ENCODE peak calls at places on chromosomes 4 and X, in eight cellular contexts. D, P, S, Q, C, W, F and O are unnamed samples.

GRCh38 chrX:17553451-17553850 is 178.5 kb downstream of the NHS start:
- DNase-seq in D (peak), P (no peak), S (no peak), Q (no peak), C (no peak), W (no peak), F (no peak), O (no peak)

GRCh38 chrX:28920554-28920953 is 333.3 kb downstream of the IL1RAPL1 start:
- DNase-seq in D (peak), P (peak), S (no peak), Q (peak), C (no peak), W (no peak), F (no peak), O (no peak)

GRCh38 chrX:37905436-37906147 is 58.2 kb upstream of the DYNLT3 start:
- DNase-seq in D (peak), P (peak), S (no peak), Q (peak), C (peak), W (peak), F (no peak), O (no peak)

GRCh38 chr4:123896446-123897071 is 500.0 kb downstream of the SPRY1 start:
- DNase-seq in D (peak), P (no peak), S (no peak), Q (no peak), C (no peak), W (no peak), F (no peak), O (no peak)

GRCh38 chr4:7647932-7648812 is 213.4 kb upstream of the PSAPL1 start:
- DNase-seq in D (peak), P (no peak), S (peak), Q (peak), C (no peak), W (peak), F (no peak), O (no peak)

GRCh38 chrX:66076801-66077200 is 36.9 kb upstream of the VSIG4 start:
- DNase-seq in D (no peak), P (no peak), S (no peak), Q (no peak), C (no peak), W (no peak), F (no peak), O (no peak)

GRCh38 chr4:120718979-120719566 is 203.5 kb downstream of the PRDM5 start:
- DNase-seq in D (peak), P (peak), S (no peak), Q (peak), C (peak), W (no peak), F (no peak), O (no peak)

GRCh38 chr4:54230479-54231418 is 1.7 kb downstream of the PDGFRA start:
- DNase-seq in D (peak), P (peak), S (peak), Q (peak), C (peak), W (peak), F (no peak), O (peak)

GRCh38 chrX:44873415-44874270 is 655 bp downstream of the KDM6A start:
- DNase-seq in D (peak), P (peak), S (peak), Q (peak), C (peak), W (peak), F (no peak), O (peak)

GRCh38 chr4:168840988-168841681 is 168.9 kb downstream of the CBR4 start:
- DNase-seq in D (no peak), P (peak), S (no peak), Q (no peak), C (no peak), W (no peak), F (no peak), O (no peak)

GRCh38 chrX:152428089-152428488 is 23.0 kb downstream of the GABRA3 start:
- DNase-seq in D (no peak), P (no peak), S (peak), Q (no peak), C (no peak), W (no peak), F (no peak), O (no peak)

GRCh38 chr4:94559351-94559806 is 107.6 kb downstream of the PDLIM5 start:
- DNase-seq in D (peak), P (no peak), S (no peak), Q (no peak), C (no peak), W (no peak), F (no peak), O (no peak)

GRCh38 chr4:143184503-143185252 is at the start of gene USP38:
- DNase-seq in D (peak), P (peak), S (peak), Q (peak), C (peak), W (peak), F (peak), O (peak)

GRCh38 chr4:2061208-2062131 is 2.3 kb downstream of the NAT8L start:
- DNase-seq in D (no peak), P (no peak), S (peak), Q (no peak), C (no peak), W (peak), F (no peak), O (no peak)

DNA sequence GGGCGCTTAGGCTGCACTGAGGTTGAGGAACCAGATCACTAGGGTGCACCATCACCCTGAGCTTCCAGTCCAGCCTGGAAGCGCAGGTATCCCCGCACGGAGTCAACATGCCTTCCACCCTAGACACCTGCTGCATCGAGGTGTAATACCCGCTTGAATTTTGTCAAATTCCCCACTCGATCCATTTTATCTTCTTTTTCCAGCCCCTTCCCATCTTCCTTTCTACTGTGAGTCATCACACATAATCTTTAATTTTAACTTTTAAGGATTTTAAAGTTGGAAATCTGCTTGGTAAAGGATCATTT is 824 bp downstream of the PLK4 start:
- DNase-seq in D (no peak), P (no peak), S (no peak), Q (no peak), C (no peak), W (no peak), F (no peak), O (no peak)
- TF ChIP-seq CTCF in D (no peak), P (no peak), S (no peak), Q (no peak), C (no peak), W (no peak), F (no peak), O (no peak)

DNA sequence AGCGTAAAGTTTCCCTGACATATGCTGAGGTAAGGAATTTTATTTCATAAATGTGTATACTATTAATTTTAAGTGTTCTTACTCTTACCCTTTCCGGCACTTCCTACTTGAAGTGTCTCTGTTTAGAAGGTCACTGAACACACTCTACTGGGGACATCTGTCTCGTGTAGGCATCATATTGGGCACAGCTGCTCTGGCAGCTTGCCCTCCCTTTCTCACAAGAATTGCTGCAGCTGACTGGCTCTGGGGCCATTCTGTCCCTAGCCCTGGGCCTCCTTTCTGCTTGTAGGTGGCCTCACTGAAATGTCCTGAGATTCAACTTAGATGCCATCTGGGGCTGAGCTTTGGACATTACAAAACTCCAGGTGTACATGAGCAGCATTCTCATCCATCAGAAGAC is 49.5 kb downstream of the SMAD1 start:
- DNase-seq in D (no peak), P (no peak), S (peak), Q (no peak), C (no peak), W (no peak), F (no peak), O (no peak)
- H3K4me3 ChIP-seq in D (no peak), P (no peak), S (no peak), Q (no peak), C (no peak), W (no peak), F (no peak), O (no peak)

GRCh38 chr4:73948990-73949706 is 32.7 kb downstream of the PF4 start:
- DNase-seq in D (no peak), P (no peak), S (no peak), Q (no peak), C (no peak), W (no peak), F (no peak), O (no peak)
- H3K27ac ChIP-seq in D (no peak), P (no peak), S (no peak), Q (no peak), C (no peak), W (no peak), F (no peak), O (no peak)

GRCh38 chrX:101357166-101357795 is 8.7 kb upstream of the TIMM8A start:
- DNase-seq in D (peak), P (no peak), S (no peak), Q (no peak), C (peak), W (no peak), F (no peak), O (no peak)
- TF ChIP-seq CTCF in D (peak), P (peak), S (peak), Q (no peak), C (peak), W (no peak), F (no peak), O (no peak)

GRCh38 chrX:49042581-49043219 is 457 bp downstream of the TFE3 start:
- DNase-seq in D (no peak), P (no peak), S (no peak), Q (no peak), C (no peak), W (no peak), F (no peak), O (no peak)

GRCh38 chrX:49040376-49040955 is 2.7 kb downstream of the TFE3 start:
- DNase-seq in D (peak), P (no peak), S (no peak), Q (no peak), C (no peak), W (no peak), F (no peak), O (no peak)

GRCh38 chrX:49043220-49043986 is at the start of gene TFE3:
- DNase-seq in D (peak), P (peak), S (peak), Q (peak), C (peak), W (peak), F (no peak), O (peak)

GRCh38 chrX:49041683-49042529 is 1.3 kb downstream of the TFE3 start:
- DNase-seq in D (peak), P (no peak), S (no peak), Q (peak), C (no peak), W (no peak), F (no peak), O (no peak)

DNA sequence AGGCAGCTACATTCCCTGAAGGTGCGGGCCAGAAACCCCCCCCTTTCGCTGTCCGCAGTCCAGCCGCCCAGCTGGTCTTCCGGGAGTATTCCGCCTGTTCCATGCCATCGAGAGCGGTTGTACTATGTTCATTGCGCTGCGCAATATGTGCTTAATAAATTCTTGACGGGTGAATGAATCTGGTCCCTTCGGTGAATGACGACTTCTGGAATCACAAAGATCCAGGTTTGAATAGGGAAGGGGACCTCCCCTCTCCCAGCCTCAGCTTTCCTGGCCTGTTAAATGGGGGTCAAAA is 777 bp upstream of the TFE3 start:
- DNase-seq in D (no peak), P (no peak), S (no peak), Q (no peak), C (no peak), W (no peak), F (no peak), O (no peak)
- H3K4me3 ChIP-seq in D (peak), P (no peak), S (peak), Q (no peak), C (peak), W (no peak), F (no peak), O (peak)

GRCh38 chr4:37627263-37627662 is 58.9 kb downstream of the RELL1 start:
- DNase-seq in D (no peak), P (no peak), S (no peak), Q (no peak), C (no peak), W (no peak), F (no peak), O (no peak)
- H3K27ac ChIP-seq in D (no peak), P (no peak), S (no peak), Q (no peak), C (no peak), W (no peak), F (no peak), O (no peak)

DNA sequence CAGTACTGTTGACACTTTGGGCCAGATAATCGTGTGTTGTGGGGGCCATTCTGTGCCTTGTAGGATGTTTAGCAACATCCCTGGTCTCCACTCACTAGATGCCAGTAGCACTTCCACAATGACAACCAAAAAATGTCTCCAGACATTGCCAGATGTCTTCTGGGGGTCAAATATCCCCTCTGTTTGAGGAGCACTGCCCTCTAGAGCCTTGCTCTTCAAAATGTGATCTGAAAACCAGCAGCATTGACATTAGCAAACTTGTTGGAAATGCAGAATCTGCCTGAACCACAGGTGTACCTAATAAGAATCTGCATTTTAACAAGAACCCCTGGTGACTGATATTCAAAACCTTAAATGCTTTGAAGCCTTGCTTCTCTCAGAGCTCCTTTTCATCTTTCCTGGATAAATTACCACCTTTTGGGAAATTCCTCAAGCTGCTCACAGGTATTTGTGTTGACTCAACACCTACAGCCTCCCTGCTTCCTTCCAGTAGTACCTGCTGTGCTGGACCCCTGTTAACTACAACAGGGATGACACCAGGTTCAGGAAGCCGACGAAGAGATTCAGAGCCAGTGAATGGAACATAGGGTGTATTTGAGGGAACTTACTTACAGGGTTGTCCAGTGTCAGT is 459.0 kb upstream of the NR3C2 start:
- DNase-seq in D (no peak), P (no peak), S (no peak), Q (no peak), C (no peak), W (no peak), F (no peak), O (no peak)
- TF ChIP-seq CTCF in D (no peak), P (no peak), S (no peak), Q (no peak), C (peak), W (no peak), F (no peak), O (no peak)

GRCh38 chr4:13542577-13543042 is 1.7 kb downstream of the NKX3-2 start:
- DNase-seq in D (no peak), P (no peak), S (no peak), Q (no peak), C (no peak), W (no peak), F (no peak), O (no peak)

GRCh38 chr4:13545394-13545808 is 1.1 kb upstream of the NKX3-2 start:
- DNase-seq in D (no peak), P (no peak), S (no peak), Q (no peak), C (no peak), W (no peak), F (no peak), O (no peak)

GRCh38 chr4:13544556-13545393 is 467 bp upstream of the NKX3-2 start:
- DNase-seq in D (peak), P (peak), S (no peak), Q (peak), C (peak), W (peak), F (no peak), O (no peak)

GRCh38 chr4:13543091-13543581 is 1.2 kb downstream of the NKX3-2 start:
- DNase-seq in D (no peak), P (no peak), S (no peak), Q (no peak), C (no peak), W (no peak), F (no peak), O (no peak)

DNA sequence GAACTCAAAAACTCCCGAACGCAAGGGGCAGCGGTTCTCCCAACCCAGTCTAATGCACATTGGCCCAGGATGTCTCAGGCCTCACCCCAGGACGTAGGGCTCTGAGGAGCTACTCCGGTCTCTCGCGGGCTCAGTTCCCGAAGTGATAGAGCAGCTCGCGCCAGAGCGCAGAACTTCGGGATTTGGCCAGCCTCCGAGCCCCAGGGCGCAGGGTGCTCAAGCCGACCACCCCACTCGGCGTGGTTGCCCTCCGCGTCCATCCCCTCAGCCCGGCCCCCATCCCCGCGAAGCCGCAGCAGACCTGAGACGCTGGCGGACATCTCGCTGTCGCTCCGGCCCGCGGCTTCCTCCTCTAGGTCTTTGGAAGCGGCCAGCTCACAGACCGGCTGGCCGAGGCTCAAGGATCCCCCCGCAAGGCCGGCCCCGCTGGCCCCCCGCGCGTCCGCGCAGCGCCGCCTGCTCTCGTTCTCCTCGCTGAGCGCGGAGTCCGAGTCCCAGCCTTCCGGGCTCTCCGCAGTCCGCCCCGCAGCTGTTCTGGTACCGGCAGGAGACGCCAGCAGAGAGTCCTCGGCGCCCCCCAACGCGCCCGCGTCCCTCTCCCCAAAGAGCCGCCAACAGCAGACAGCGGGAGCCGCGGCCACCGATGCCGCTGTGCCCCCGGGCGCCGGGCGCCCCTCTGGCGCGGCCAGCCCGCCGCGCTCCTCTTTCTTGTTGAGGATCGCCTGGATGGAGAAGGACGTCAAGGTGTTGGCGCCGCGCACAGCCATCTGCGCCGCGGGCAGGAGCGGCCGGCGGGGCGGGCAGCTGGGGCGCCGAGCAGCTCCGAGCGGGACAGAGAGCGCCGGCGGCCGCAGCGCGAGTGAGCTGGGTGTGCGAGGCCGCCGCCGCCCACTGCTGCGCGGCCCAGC is at the start of gene NKX3-2:
- DNase-seq in D (no peak), P (peak), S (no peak), Q (peak), C (peak), W (peak), F (no peak), O (no peak)
- H3K4me3 ChIP-seq in D (peak), P (peak), S (peak), Q (peak), C (peak), W (peak), F (peak), O (peak)

DNA sequence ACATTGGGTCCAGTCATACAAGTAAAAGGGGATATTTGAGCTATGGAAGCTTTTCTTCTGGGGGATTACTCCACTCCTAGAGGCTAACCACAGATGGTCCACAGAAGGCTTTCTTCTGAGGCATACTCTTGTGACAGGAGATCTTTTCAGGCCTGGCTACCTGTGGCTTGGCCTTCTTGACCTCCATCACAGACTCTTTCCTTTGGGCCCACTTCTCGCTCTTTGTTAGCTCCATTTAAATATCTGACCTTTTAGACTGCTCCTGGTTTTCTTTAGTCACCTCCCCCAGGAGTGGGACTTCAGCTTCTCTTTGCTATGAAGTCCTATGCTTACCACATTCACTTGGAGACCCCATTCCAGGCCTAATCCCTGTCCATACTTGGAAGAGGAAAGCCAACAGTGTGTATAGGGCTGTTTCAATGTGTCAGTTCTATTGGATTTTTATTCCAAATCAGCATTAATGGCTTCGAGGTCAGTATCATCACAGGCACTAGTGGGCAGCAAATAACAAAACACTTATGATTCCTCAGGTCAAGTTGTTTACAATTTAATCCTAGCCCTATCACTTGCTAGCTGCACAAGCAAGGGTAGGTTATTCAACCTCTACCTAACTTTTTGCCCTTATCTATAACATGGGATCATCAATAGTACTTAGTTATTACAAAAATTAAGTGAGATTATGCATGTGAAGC is 26.3 kb downstream of the GPC3 start:
- DNase-seq in D (peak), P (no peak), S (no peak), Q (no peak), C (no peak), W (no peak), F (no peak), O (no peak)
- H3K27ac ChIP-seq in D (no peak), P (no peak), S (no peak), Q (no peak), C (no peak), W (no peak), F (no peak), O (no peak)

DNA sequence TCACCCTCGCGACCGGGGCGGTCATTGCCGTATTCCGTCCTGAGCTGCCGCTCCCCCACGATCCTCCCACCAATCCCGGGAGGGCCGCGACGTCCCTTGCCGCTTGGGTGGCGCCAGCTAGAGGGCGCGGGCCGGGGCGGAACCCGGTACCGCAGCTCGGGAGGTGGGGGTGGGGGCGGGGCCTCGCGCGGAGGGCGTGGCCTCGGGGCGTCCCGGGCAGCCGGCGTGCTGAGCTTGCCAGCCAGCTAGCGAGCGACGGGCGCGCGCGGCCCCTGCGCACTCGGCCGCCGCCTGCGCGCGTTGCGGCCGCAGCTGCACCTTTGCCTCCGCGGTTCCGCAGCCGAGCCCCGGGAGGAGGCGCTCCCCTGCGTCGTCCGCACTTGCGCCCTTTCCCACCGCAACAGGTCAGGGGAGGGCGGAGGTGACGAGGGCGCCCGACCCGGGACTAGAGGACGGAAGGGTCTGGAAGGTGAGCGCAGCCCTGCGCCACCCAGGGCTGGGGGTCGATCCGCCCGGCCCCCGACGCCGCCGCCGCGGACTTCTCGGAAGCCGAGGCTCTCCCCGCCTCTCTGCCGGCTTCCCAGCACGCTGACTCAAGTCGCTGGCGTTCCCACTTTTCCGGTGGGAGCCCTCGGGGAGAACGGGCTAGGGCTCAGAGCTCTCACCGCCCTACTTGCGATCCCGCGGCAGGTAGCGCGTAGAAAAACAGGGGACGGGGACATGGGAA is at the start of gene AFF1:
- DNase-seq in D (peak), P (peak), S (peak), Q (peak), C (peak), W (peak), F (no peak), O (peak)
- TF ChIP-seq CTCF in D (peak), P (peak), S (peak), Q (peak), C (peak), W (peak), F (peak), O (peak)